ENCODE peak calls at places on chromosomes 4 and X, in four cellular contexts. P, F, E and T are unnamed samples.

GRCh38 chr4:54498661-54499111 is 159.1 kb upstream of the KIT start:
- DNase-seq in P (no peak), F (no peak), E (no peak), T (no peak)

GRCh38 chr4:24643774-24644520 is 59.6 kb upstream of the DHX15 start:
- DNase-seq in P (no peak), F (no peak), E (no peak), T (no peak)

GRCh38 chrX:23662187-23662586 is 5.1 kb upstream of the PRDX4 start:
- DNase-seq in P (no peak), F (peak), E (no peak), T (no peak)

GRCh38 chrX:10050481-10050880 is 83.3 kb downstream of the CLDN34 start:
- DNase-seq in P (no peak), F (no peak), E (no peak), T (no peak)

GRCh38 chr4:162163892-162164759 is at the start of gene FSTL5:
- DNase-seq in P (no peak), F (no peak), E (no peak), T (peak)

GRCh38 chr4:93384211-93384610 is 444.3 kb upstream of the ATOH1 start:
- DNase-seq in P (no peak), F (no peak), E (no peak), T (no peak)

GRCh38 chr4:37653601-37654000 is 32.6 kb downstream of the RELL1 start:
- DNase-seq in P (no peak), F (no peak), E (no peak), T (no peak)

GRCh38 chrX:150482537-150483217 is 85.7 kb upstream of the MTM1 start:
- DNase-seq in P (peak), F (no peak), E (no peak), T (no peak)

GRCh38 chrX:110258552-110258951 is 59.3 kb downstream of the AMMECR1 start:
- DNase-seq in P (no peak), F (no peak), E (no peak), T (no peak)

GRCh38 chr4:24433515-24434192 is 150.7 kb downstream of the DHX15 start:
- DNase-seq in P (no peak), F (no peak), E (no peak), T (no peak)

GRCh38 chrX:82451725-82452124 is 1056.4 kb upstream of the POU3F4 start:
- DNase-seq in P (no peak), F (no peak), E (no peak), T (no peak)

GRCh38 chr4:52288212-52288611 is 237.1 kb downstream of the SPATA18 start:
- DNase-seq in P (no peak), F (no peak), E (no peak), T (no peak)

GRCh38 chrX:154409222-154409871 is at the start of gene DNASE1L1:
- DNase-seq in P (peak), F (no peak), E (peak), T (no peak)

GRCh38 chrX:97267376-97267775 is 383.7 kb downstream of the RPA4 start:
- DNase-seq in P (no peak), F (no peak), E (no peak), T (no peak)
- TF ChIP-seq SPI1 in P (no peak), F (no peak), E (no peak), T (no peak)

GRCh38 chr4:121108557-121108956 is 36.2 kb upstream of the NDNF start:
- DNase-seq in P (no peak), F (no peak), E (no peak), T (no peak)

GRCh38 chr4:121112530-121112929 is 40.2 kb upstream of the NDNF start:
- DNase-seq in P (no peak), F (no peak), E (no peak), T (no peak)

GRCh38 chr4:121107507-121107906 is 35.2 kb upstream of the NDNF start:
- DNase-seq in P (no peak), F (no peak), E (no peak), T (no peak)
- TF ChIP-seq SPI1 in P (no peak), F (no peak), E (no peak), T (no peak)

DNA sequence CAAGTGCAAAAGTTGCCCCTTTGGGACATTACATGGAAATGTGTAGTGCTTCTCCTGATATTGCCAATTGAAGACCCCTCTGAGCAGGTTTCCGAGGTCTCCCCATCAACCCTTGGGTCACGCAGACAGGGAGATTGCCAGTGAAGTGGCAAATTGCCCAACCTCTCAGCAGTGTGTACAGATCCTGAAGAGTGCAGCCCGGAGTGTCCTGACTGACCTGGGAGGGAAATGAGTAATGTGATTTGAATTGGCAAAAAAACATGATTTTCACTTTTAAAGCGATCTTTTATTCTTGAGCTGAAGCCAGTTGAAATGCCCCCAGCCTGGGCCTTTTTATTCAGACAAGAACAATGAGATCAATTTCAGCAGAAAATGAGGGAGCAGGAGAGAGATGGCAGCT is 401.8 kb downstream of the RAPGEF2 start:
- DNase-seq in P (no peak), F (no peak), E (no peak), T (no peak)
- TF ChIP-seq SPI1 in P (no peak), F (no peak), E (no peak), T (no peak)

DNA sequence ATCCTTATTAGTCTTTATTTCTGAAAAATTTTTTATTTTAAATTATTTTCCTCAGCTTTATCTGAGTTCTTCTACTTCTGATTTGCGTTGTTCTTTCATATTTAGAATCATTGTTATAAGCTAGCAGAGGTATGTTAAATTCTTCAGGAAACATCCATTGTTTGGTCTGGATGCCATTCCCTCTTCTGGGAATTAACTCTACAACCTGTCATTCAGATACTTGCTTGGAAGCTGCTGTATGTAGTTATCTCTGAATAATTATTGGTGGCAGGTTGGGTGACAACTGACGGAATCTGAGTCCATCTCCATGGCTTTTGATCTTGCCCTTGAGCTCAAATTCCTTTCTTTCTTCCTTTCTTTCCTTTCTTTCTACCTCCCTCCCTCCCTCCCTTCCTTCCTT is 61.9 kb downstream of the DDIT4L start:
- DNase-seq in P (no peak), F (no peak), E (no peak), T (no peak)
- TF ChIP-seq SPI1 in P (no peak), F (no peak), E (no peak), T (no peak)

GRCh38 chr4:116639070-116639577 is 446.3 kb downstream of the TRAM1L1 start:
- DNase-seq in P (no peak), F (no peak), E (no peak), T (no peak)
- TF ChIP-seq SPI1 in P (no peak), F (no peak), E (no peak), T (no peak)

DNA sequence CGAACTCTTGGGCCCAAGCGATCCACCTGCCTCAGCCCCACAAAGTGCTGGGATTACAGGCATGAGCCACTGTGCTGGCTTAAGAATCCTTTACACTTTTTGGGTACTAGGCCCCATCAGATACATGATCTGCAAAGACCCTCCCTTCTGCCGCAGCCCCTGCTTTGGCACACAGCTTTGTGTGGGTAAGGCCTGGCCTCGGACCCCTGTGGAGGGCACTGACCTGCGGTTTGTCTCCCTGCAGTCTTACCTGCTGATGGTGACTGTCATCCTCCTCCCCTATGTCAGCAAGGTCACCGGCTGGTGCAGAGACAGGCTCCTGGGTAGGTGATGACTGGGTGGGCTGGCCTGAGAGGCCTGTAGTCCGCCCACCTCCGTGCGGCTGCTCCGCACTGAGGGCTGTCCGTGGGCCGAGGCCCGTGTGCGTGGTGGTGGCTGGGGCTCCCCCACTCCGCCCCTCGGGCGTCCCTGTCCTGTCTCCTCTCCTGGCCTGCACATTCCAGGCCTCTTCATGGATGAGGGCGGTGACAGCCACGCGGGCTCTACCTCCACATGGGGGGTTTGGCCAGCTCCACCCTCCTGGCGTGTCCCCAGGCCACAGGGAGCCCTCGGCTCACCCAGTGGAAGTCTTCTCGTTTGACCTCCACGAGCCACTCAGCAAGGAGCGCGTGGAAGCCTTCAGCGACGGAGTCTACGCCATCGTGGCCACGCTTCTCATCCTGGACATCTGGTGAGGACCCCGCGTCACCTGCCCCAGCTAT is 18.0 kb downstream of the DGKQ start:
- DNase-seq in P (no peak), F (no peak), E (no peak), T (no peak)
- TF ChIP-seq SPI1 in P (no peak), F (no peak), E (no peak), T (no peak)

GRCh38 chrX:134255555-134255954 is 18.6 kb downstream of the CCDC160 start:
- DNase-seq in P (no peak), F (no peak), E (no peak), T (no peak)
- TF ChIP-seq SPI1 in P (no peak), F (no peak), E (no peak), T (no peak)

GRCh38 chr4:124846306-124846705 is 133.8 kb upstream of the ANKRD50 start:
- DNase-seq in P (no peak), F (no peak), E (no peak), T (no peak)
- TF ChIP-seq SPI1 in P (no peak), F (no peak), E (no peak), T (no peak)

GRCh38 chrX:100208076-100208475 is 202.0 kb downstream of the PCDH19 start:
- DNase-seq in P (no peak), F (no peak), E (no peak), T (no peak)

GRCh38 chrX:100207331-100208024 is 202.6 kb downstream of the PCDH19 start:
- DNase-seq in P (no peak), F (no peak), E (no peak), T (no peak)
- TF ChIP-seq SPI1 in P (no peak), F (peak), E (no peak), T (no peak)

GRCh38 chr4:151841107-151841506 is 80.3 kb upstream of the GATB start:
- DNase-seq in P (no peak), F (no peak), E (no peak), T (no peak)
- TF ChIP-seq SPI1 in P (no peak), F (no peak), E (no peak), T (no peak)